ENCODE peak calls at places on chromosomes 3 and 15, in seven cellular contexts. B is SK-N-SH, W is HCT116, O is H1, J is HepG2, I is GM12878, Z is K562. P is an unnamed sample.

GRCh38 chr3:30826381-30827061 is 67.9 kb downstream of the GADL1 start:
- DNase-seq in W (no peak), Z (no peak), J (no peak), B (no peak), O (no peak), I (no peak), P (no peak)

GRCh38 chr3:52194541-52195296 is 3.2 kb upstream of the ALAS1 start:
- DNase-seq in Z (no peak), B (no peak), J (no peak), I (no peak), W (no peak), O (no peak), P (no peak)

GRCh38 chr15:77599899-77600298 is 32.8 kb downstream of the LINGO1 start:
- DNase-seq in Z (peak), O (no peak), I (no peak), B (peak), W (peak), J (peak), P (peak)

GRCh38 chr3:126147147-126147931 is 33.0 kb downstream of the ALDH1L1 start:
- DNase-seq in Z (no peak), I (no peak), B (no peak), J (no peak), W (no peak), O (peak), P (no peak)

GRCh38 chr3:100634493-100635272 is 25.3 kb downstream of the ADGRG7 start:
- DNase-seq in Z (peak), O (no peak), W (peak), B (no peak), J (peak), I (peak), P (peak)

GRCh38 chr15:27448234-27448633 is 477.3 kb downstream of the GABRG3 start:
- DNase-seq in B (no peak), O (no peak), W (no peak), Z (no peak), I (no peak), J (no peak), P (peak)

GRCh38 chr15:23073890-23074631 is 34.7 kb upstream of the TUBGCP5 start:
- DNase-seq in O (no peak), Z (no peak), I (no peak), W (no peak), B (no peak), J (no peak), P (peak)

GRCh38 chr3:177294221-177294620 is 96.9 kb upstream of the TBL1XR1 start:
- DNase-seq in W (no peak), J (no peak), I (no peak), Z (peak), B (no peak), O (no peak), P (no peak)

GRCh38 chr3:67529915-67530314 is 124.5 kb downstream of the SUCLG2 start:
- DNase-seq in I (no peak), Z (no peak), B (no peak), J (no peak), O (no peak), W (no peak), P (no peak)

GRCh38 chr3:197555281-197556261 is at the start of gene BDH1:
- DNase-seq in I (no peak), J (no peak), Z (no peak), B (peak), W (no peak), O (peak), P (peak)

GRCh38 chr15:77163806-77164384 is 93.0 kb upstream of the TSPAN3 start:
- DNase-seq in B (no peak), W (no peak), I (no peak), O (no peak), Z (no peak), J (no peak), P (no peak)

GRCh38 chr3:48433472-48434118 is 3.7 kb upstream of the PLXNB1 start:
- DNase-seq in B (no peak), O (no peak), W (no peak), I (no peak), Z (no peak), J (peak), P (no peak)

GRCh38 chr3:132332082-132332964 is 15.1 kb downstream of the ACP3 start:
- DNase-seq in Z (no peak), I (no peak), W (no peak), B (no peak), J (no peak), O (no peak), P (no peak)

GRCh38 chr15:58469432-58470353 is 37.9 kb downstream of the LIPC start:
- DNase-seq in O (no peak), B (no peak), Z (peak), I (no peak), W (peak), J (peak), P (no peak)

GRCh38 chr15:37140531-37141053 is 40.2 kb upstream of the MEIS2 start:
- DNase-seq in I (no peak), J (no peak), Z (no peak), B (no peak), O (no peak), W (no peak), P (no peak)

GRCh38 chr15:78209646-78210348 is 24.6 kb downstream of the ACSBG1 start:
- DNase-seq in W (no peak), I (no peak), Z (no peak), J (no peak), B (no peak), O (peak), P (peak)

GRCh38 chr3:194486540-194487288 is at the start of gene ATP13A3:
- DNase-seq in B (peak), O (peak), Z (peak), J (peak), W (peak), I (no peak), P (peak)

GRCh38 chr3:136835079-136835816 is 16.3 kb downstream of the SLC35G2 start:
- DNase-seq in W (no peak), Z (no peak), O (no peak), B (no peak), J (no peak), I (no peak), P (no peak)

GRCh38 chr3:72629191-72629611 is 219.0 kb downstream of the SHQ1 start:
- DNase-seq in B (no peak), Z (peak), J (no peak), O (no peak), I (no peak), W (no peak), P (no peak)

GRCh38 chr15:91887921-91888373 is 34.4 kb downstream of the SLCO3A1 start:
- DNase-seq in Z (no peak), B (no peak), I (no peak), J (no peak), O (peak), W (no peak), P (no peak)

GRCh38 chr3:117660941-117661635 is 951.5 kb downstream of the TUSC7 start:
- DNase-seq in I (no peak), O (no peak), W (no peak), Z (no peak), B (no peak), J (no peak), P (no peak)

GRCh38 chr15:41286665-41287333 is 45.6 kb downstream of the OIP5 start:
- DNase-seq in J (no peak), Z (no peak), B (no peak), W (no peak), O (no peak), I (no peak), P (no peak)

GRCh38 chr15:41285285-41285684 is 47.1 kb downstream of the OIP5 start:
- DNase-seq in Z (no peak), B (no peak), J (no peak), I (no peak), W (no peak), O (no peak), P (no peak)

GRCh38 chr15:41283653-41284424 is 48.6 kb downstream of the OIP5 start:
- DNase-seq in W (peak), I (peak), B (peak), Z (peak), J (peak), O (peak), P (peak)

GRCh38 chr15:41281236-41281635 is 50.2 kb downstream of the CHP1 start:
- DNase-seq in I (no peak), W (no peak), B (no peak), J (peak), O (no peak), Z (no peak), P (no peak)

GRCh38 chr15:41284425-41285177 is 47.8 kb downstream of the OIP5 start:
- DNase-seq in Z (peak), I (no peak), J (peak), W (no peak), O (no peak), B (peak), P (peak)
- TF ChIP-seq JUND in Z (no peak), I (no peak), J (no peak), W (no peak), O (no peak), B (no peak), P (no peak)

DNA sequence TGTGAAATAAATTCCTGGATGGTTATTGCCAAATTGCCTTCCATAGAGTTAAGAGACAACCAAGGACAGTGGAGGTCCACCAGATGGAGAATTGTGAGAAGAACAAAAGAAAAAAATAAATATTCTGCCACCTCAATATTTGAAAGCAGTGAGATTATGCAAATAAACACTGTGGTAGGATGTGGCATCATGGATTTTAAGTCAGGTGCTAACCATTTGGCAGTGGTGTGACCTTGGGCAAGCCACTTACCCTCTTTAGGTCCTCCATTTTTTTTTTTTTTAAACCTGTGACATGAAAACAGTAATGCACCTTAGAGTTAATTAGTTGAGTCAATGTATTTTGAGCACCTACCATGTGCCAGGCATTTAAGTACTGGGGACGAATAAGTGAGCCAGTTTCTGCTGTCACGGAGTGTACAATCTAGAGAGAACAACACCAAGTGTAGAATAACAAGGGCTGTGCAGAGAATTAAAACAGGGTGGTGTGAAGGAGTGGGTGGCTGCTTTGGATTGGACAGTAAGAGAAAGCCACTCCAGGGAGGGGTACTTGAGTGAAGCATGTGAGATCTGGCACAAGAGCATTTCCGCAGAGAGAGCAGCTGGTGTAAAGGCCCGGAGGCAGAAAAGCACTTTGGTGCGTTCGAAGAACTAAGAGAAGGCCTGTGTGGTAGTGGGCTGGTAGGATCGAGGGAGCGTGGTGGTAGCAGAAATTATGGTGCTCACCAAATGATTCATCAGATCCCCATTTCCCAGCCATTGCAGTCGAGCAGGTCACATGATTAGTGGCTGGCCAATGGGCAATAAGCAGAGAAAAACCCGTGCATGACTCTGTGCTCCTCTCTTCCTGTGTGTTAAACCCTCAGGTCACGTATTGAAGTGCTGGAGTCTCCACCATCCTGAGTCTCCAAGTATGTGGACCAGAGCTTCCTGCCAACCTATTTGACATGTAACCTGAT is 39.2 kb downstream of the CCK start:
- DNase-seq in I (no peak), O (no peak), Z (peak), J (no peak), B (no peak), W (no peak), P (no peak)
- TF ChIP-seq JUND in I (no peak), O (no peak), Z (no peak), J (no peak), B (no peak), W (no peak), P (no peak)

GRCh38 chr15:41689834-41690233 is 29.6 kb downstream of the MGA start:
- DNase-seq in O (no peak), B (no peak), J (no peak), Z (peak), I (no peak), W (no peak), P (no peak)

GRCh38 chr15:41693757-41694156 is 33.6 kb downstream of the MGA start:
- DNase-seq in O (no peak), I (no peak), Z (no peak), B (no peak), J (no peak), W (no peak), P (no peak)

GRCh38 chr15:41690636-41691035 is 30.4 kb downstream of the MGA start:
- DNase-seq in J (peak), W (no peak), O (no peak), I (no peak), B (no peak), Z (peak), P (no peak)

GRCh38 chr15:41692049-41692448 is 31.8 kb downstream of the MGA start:
- DNase-seq in Z (no peak), I (no peak), B (no peak), W (no peak), J (no peak), O (no peak), P (no peak)

DNA sequence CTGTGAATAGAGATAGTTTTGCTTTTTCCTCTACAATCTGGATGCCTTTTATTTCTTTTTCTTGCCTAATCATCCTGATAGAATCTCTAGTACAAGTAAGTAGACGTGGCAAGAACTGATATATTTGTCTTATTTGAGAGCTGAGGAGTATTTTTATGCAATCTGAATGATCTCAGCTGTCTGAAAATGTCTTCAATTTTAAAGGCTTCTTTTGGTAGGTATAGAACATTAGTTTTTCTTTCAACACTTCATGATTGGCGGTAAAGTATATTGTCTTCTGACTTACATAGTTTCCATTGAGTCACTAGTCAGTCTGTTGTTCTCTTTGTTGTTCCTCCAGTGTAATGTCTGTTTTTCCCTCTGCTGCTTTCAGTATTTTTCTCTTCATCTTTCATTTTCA is 31.3 kb downstream of the MGA start:
- DNase-seq in W (no peak), B (no peak), J (no peak), I (no peak), O (no peak), Z (no peak), P (no peak)
- TF ChIP-seq JUND in W (no peak), B (no peak), J (no peak), I (no peak), O (no peak), Z (no peak), P (no peak)

GRCh38 chr15:40270246-40270995 is 12.4 kb downstream of the ANKRD63 start:
- DNase-seq in O (no peak), Z (no peak), W (no peak), J (no peak), I (no peak), B (no peak), P (no peak)
- TF ChIP-seq JUND in O (no peak), Z (no peak), W (no peak), J (no peak), I (no peak), B (no peak), P (no peak)

GRCh38 chr3:157667493-157667892 is 164.3 kb upstream of the VEPH1 start:
- DNase-seq in O (no peak), J (no peak), Z (no peak), W (no peak), I (no peak), B (no peak), P (no peak)
- TF ChIP-seq JUND in O (no peak), J (no peak), Z (no peak), W (no peak), I (no peak), B (no peak), P (no peak)

DNA sequence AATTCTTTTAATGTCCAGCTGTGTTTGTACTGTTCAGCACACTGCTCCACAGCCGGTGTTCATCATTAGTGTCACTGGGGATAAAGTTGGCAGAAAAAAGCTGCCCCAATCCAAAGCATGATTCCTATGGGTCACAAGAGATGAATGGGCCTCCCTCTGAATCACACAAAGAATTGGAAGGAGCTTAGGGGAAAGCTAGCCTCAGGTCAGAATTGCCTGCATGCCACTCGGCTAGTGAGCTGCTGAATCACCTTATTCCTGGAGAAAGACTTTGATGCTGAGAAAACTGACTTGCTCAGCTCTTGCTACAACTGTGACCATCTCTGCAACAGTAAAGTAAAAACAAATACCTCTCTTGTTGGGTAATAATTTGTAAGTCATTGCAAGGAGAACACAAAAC is 3.5 kb downstream of the CCK start:
- DNase-seq in B (no peak), I (no peak), O (no peak), W (peak), Z (no peak), J (no peak), P (peak)
- TF ChIP-seq JUND in B (no peak), I (no peak), O (no peak), W (peak), Z (no peak), J (no peak), P (no peak)

P was measured in T47D.